ENCODE peak calls at places on chromosome 3, in four cellular contexts. Y is testis, L is tibial artery, Q is neural progenitor cell. H is an unnamed sample.

GRCh38 chr3:140092883-140093536 is 158.0 kb downstream of the CLSTN2 start:
- DNase-seq in Y (no peak), Q (peak; percentile 6), L (no peak), H (no peak)

GRCh38 chr3:133821767-133822638 is 16.4 kb downstream of the SRPRB start:
- DNase-seq in Y (peak; percentile 42), L (peak; percentile 71), Q (peak; percentile 16), H (peak; percentile 72)

GRCh38 chr3:150040097-150040496 is 69.4 kb upstream of the PFN2 start:
- DNase-seq in Q (no peak), L (no peak), Y (no peak), H (no peak)

GRCh38 chr3:49428697-49429100 is 425 bp downstream of the NICN1 start:
- DNase-seq in Y (no peak), L (no peak), Q (no peak), H (no peak)

GRCh38 chr3:69763976-69764851 is 24.9 kb downstream of the MITF start:
- DNase-seq in Q (no peak), L (no peak), Y (no peak), H (no peak)

GRCh38 chr3:197942956-197943556 is 6.9 kb upstream of the RPL35A start:
- DNase-seq in Q (peak; percentile 42), L (no peak), Y (no peak), H (no peak)

GRCh38 chr3:161559177-161559998 is 62.8 kb downstream of the OTOL1 start:
- DNase-seq in L (no peak), Y (peak; percentile 47), Q (peak; percentile 70), H (no peak)

GRCh38 chr3:123672429-123673146 is 87.7 kb upstream of the HACD2 start:
- DNase-seq in Q (no peak), L (no peak), Y (no peak), H (no peak)

GRCh38 chr3:181757694-181758306 is 46.1 kb downstream of the SOX2 start:
- DNase-seq in L (no peak), Y (no peak), Q (peak; percentile 77), H (no peak)

GRCh38 chr3:12904951-12905315 is 63.6 kb upstream of the RPL32 start:
- DNase-seq in L (no peak), Y (no peak), Q (no peak), H (no peak)

GRCh38 chr3:145144361-145144760 is 1016.6 kb downstream of the PLOD2 start:
- DNase-seq in L (no peak), Y (no peak), Q (no peak), H (no peak)

GRCh38 chr3:47512416-47513124 is 942 bp downstream of the ELP6 start:
- DNase-seq in L (peak; percentile 66), Q (peak; percentile 50), Y (peak; percentile 45), H (peak; percentile 62)

GRCh38 chr3:183466575-183466974 is 38.2 kb upstream of the MCF2L2 start:
- DNase-seq in Y (no peak), Q (no peak), L (no peak), H (no peak)

GRCh38 chr3:157518881-157519280 is 15.7 kb upstream of the VEPH1 start:
- DNase-seq in Y (no peak), Q (no peak), L (no peak), H (no peak)

GRCh38 chr3:39222462-39222861 is 30.1 kb upstream of the XIRP1 start:
- DNase-seq in L (no peak), Q (no peak), Y (no peak), H (no peak)

GRCh38 chr3:16884084-16884747 is 539 bp upstream of the PLCL2 start:
- DNase-seq in L (peak; percentile 79), Q (peak; percentile 91), Y (peak; percentile 64), H (peak; percentile 78)

GRCh38 chr3:161630791-161631190 is 134.2 kb downstream of the OTOL1 start:
- DNase-seq in Q (peak; percentile 22), Y (no peak), L (no peak), H (no peak)

GRCh38 chr3:52934626-52935530 is 37.5 kb upstream of the STIMATE start:
- DNase-seq in Q (peak; percentile 72), L (no peak), Y (peak; percentile 56), H (no peak)

GRCh38 chr3:127792664-127793292 is 29.5 kb downstream of the MGLL start:
- DNase-seq in L (peak; percentile 78), Q (no peak), Y (peak; percentile 32), H (peak; percentile 85)

GRCh38 chr3:45716790-45717336 is 27.7 kb downstream of the SACM1L start:
- DNase-seq in Y (no peak), L (no peak), Q (no peak), H (no peak)

GRCh38 chr3:18758047-18758704 is 333.0 kb upstream of the SATB1 start:
- DNase-seq in L (no peak), Y (no peak), Q (peak; percentile 80), H (no peak)

GRCh38 chr3:129573493-129573892 is 30.5 kb downstream of the H1-8 start:
- DNase-seq in Y (no peak), L (no peak), Q (no peak), H (no peak)

GRCh38 chr3:146750196-146750595 is 145.1 kb upstream of the PLSCR5 start:
- DNase-seq in Y (no peak), L (no peak), Q (no peak), H (no peak)

GRCh38 chr3:161430307-161430706 is 59.0 kb upstream of the SPTSSB start:
- DNase-seq in L (no peak), Y (no peak), Q (no peak), H (no peak)

GRCh38 chr3:120642368-120642948 is 39.6 kb downstream of the HGD start:
- DNase-seq in L (no peak), Q (no peak), Y (no peak), H (no peak)

GRCh38 chr3:78221300-78221699 is 1181.4 kb downstream of the ROBO2 start:
- DNase-seq in Y (no peak), L (no peak), Q (no peak), H (no peak)

GRCh38 chr3:70871909-70872656 is 559.6 kb upstream of the MDFIC2 start:
- DNase-seq in Y (no peak), Q (no peak), L (no peak), H (no peak)

GRCh38 chr3:47266709-47267489 is 15.7 kb downstream of the KIF9 start:
- DNase-seq in Y (peak; percentile 47), Q (no peak), L (peak; percentile 70), H (peak; percentile 82)

GRCh38 chr3:192068464-192069254 is 607.7 kb downstream of the PYDC2 start:
- DNase-seq in Q (no peak), Y (no peak), L (no peak), H (no peak)

GRCh38 chr3:126927405-126927750 is 55.5 kb upstream of the PLXNA1 start:
- DNase-seq in Q (no peak), Y (no peak), L (peak; percentile 16), H (no peak)

GRCh38 chr3:147529551-147529950 is 120.4 kb downstream of the ZIC1 start:
- DNase-seq in Y (no peak), Q (no peak), L (no peak), H (no peak)

GRCh38 chr3:45026957-45027356 is 854 bp downstream of the CLEC3B start:
- DNase-seq in L (peak; percentile 89), Y (no peak), Q (no peak), H (peak; percentile 96)

GRCh38 chr3:156670077-156670476 is 4.3 kb upstream of the TIPARP start:
- DNase-seq in Y (no peak), Q (no peak), L (no peak), H (no peak)

GRCh38 chr3:110564674-110565073 is 506.9 kb upstream of the NECTIN3 start:
- DNase-seq in Q (no peak), Y (no peak), L (no peak), H (no peak)

GRCh38 chr3:117589454-117589853 is 879.9 kb downstream of the TUSC7 start:
- DNase-seq in Q (peak; percentile 50), L (no peak), Y (no peak), H (no peak)

DNA sequence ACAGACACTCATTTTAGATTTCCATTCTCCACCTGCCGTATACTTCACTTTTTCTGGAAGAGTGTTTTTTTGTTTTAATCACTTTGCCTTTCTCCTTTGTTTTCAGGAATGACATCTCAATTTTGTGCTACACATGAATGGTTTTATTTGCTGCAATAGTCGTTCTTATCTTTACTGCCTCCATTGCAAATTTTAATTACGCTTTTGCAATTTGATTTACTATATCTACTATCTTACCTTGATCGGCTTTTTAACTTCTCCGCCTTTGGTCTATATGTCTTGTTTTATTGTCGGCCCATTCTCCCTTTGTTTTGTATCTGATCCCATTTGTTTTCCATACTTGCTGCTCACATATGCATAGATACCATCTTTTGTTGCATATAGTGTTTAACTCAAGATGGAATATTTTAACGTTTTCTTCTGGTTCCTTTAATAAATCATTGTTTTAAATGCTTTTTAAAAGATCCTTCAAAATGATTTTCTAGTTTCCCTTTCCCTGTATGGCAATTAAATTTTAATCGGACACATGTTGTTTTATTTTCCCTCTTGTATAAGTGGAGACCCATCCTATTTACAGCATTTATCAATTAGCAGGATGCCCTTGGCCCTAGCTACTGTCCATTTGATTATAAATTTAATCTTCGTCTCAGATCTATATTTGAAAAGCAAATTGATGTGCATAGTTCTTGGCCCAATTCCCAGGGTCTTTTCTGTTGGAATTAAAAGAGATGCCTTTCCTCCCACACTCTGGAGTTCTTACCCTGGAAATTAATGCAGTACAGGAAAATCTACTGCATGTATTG is 97.2 kb upstream of the CNTN4 start:
- DNase-seq in Q (no peak), Y (no peak), L (no peak), H (no peak)
- H3K9me3 ChIP-seq in Q (no peaks in the 10 kb centered on the region), Y (no peaks in the 10 kb centered on the region), L (no peaks in the 10 kb centered on the region), H (no peaks in the 10 kb centered on the region)

GRCh38 chr3:177465243-177465642 is 268.0 kb upstream of the TBL1XR1 start:
- DNase-seq in L (peak; percentile 88), Q (no peak), Y (peak; percentile 70), H (peak; percentile 47)

GRCh38 chr3:177464392-177465225 is 267.3 kb upstream of the TBL1XR1 start:
- DNase-seq in Q (no peak), L (no peak), Y (peak; percentile 44), H (no peak)

GRCh38 chr3:177459397-177459796 is 262.1 kb upstream of the TBL1XR1 start:
- DNase-seq in L (no peak), Y (peak; percentile 40), Q (no peak), H (no peak)

GRCh38 chr3:177463863-177464262 is 266.6 kb upstream of the TBL1XR1 start:
- DNase-seq in Q (no peak), Y (no peak), L (no peak), H (no peak)

GRCh38 chr3:177460100-177460499 is 262.8 kb upstream of the TBL1XR1 start:
- DNase-seq in L (no peak), Y (no peak), Q (peak; percentile 49), H (no peak)
- H3K27ac ChIP-seq in L (peak overlapping the region; percentile 14), Y (peak overlapping the region; percentile 24), Q (no peak overlapping the region), H (peak overlapping the region; percentile 84)

GRCh38 chr3:58784888-58785287 is 118.3 kb upstream of the FAM3D start:
- DNase-seq in Y (no peak), Q (no peak), L (no peak), H (no peak)

GRCh38 chr3:58779934-58780333 is 113.4 kb upstream of the FAM3D start:
- DNase-seq in Y (no peak), L (no peak), Q (no peak), H (no peak)

GRCh38 chr3:58784425-58784824 is 117.9 kb upstream of the FAM3D start:
- DNase-seq in L (no peak), Q (no peak), Y (no peak), H (no peak)

DNA sequence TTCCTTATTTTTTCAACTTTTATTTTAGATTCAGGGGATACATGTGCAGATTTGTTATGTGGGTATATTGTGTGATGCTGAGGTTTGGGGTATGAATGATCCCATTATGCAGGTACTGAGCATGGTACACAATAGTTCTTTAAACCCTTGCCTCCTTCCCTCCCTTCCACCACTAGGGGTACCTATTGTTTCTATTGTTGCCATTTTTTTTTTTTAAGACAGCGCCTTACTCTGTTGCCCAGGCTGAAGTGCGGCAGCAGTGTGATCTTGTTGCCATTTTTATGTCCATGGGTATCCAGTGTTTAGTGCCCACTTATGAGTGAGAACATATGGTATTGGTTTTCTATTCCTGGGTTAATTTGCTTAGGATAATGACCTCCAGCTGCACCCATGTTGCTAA is 117.3 kb upstream of the FAM3D start:
- DNase-seq in L (no peak), Q (no peak), Y (no peak), H (no peak)
- H3K9me3 ChIP-seq in L (peaks cover 8% of the 10 kb centered on the region), Q (peaks cover 14% of the 10 kb centered on the region), Y (no peaks in the 10 kb centered on the region), H (no peaks in the 10 kb centered on the region)

GRCh38 chr3:186930639-186931486 is 537 bp downstream of the ST6GAL1 start:
- DNase-seq in L (peak; percentile 84), Q (peak; percentile 93), Y (peak; percentile 65), H (peak; percentile 87)
- H3K27ac ChIP-seq in L (peak overlapping the region; percentile 85), Q (peak overlapping the region; percentile 22), Y (peak overlapping the region; percentile 69), H (peak overlapping the region; percentile 94)

H was measured in right cardiac atrium.